ENCODE peak calls at places on chromosomes 2 and 18, in six cellular contexts. K is GM23338, H is cardiac fibroblast, Y is neural crest cell, L is colonic mucosa, V is A549. Q is an unnamed sample.
A peak's percentile ranks its signal among the peaks of the same experiment; 100 is the strongest.

GRCh38 chr18:6021341-6022088 is 126.2 kb upstream of the TMEM200C start:
- DNase-seq in K (no peak), H (no peak), Y (no peak), L (no peak), V (no peak), Q (no peak)

GRCh38 chr2:118604831-118605230 is 242.6 kb downstream of the EN1 start:
- DNase-seq in L (no peak), Y (no peak), K (no peak), H (no peak), V (no peak), Q (no peak)

GRCh38 chr2:172148246-172148645 is 45.5 kb upstream of the DLX2 start:
- DNase-seq in K (no peak), H (no peak), L (no peak), V (no peak), Y (no peak), Q (no peak)

GRCh38 chr2:121375621-121376159 is 90.7 kb upstream of the TFCP2L1 start:
- DNase-seq in H (peak; percentile 68), Y (no peak), L (no peak), V (no peak), K (no peak), Q (peak; percentile 79)

GRCh38 chr18:24470022-24470618 is 9.7 kb downstream of the HRH4 start:
- DNase-seq in H (no peak), Y (no peak), K (no peak), V (no peak), L (no peak), Q (no peak)

GRCh38 chr2:220687231-220687843 is 884.8 kb downstream of the EPHA4 start:
- DNase-seq in Y (peak; percentile 68), H (peak; percentile 58), V (peak; percentile 52), L (peak; percentile 69), K (peak; percentile 74), Q (peak; percentile 70)

GRCh38 chr18:56748698-56749268 is 97.6 kb downstream of the WDR7 start:
- DNase-seq in H (peak; percentile 67), Y (peak; percentile 8), L (no peak), V (peak; percentile 23), K (peak; percentile 64), Q (peak; percentile 72)

GRCh38 chr2:55102056-55102812 is 52.0 kb upstream of the RTN4 start:
- DNase-seq in Y (no peak), K (no peak), H (peak; percentile 97), V (no peak), L (no peak), Q (peak; percentile 94)

GRCh38 chr2:221289389-221289788 is 282.7 kb downstream of the EPHA4 start:
- DNase-seq in Y (no peak), K (no peak), H (no peak), V (no peak), L (no peak), Q (no peak)

GRCh38 chr2:101802329-101802728 is 104.8 kb downstream of the MAP4K4 start:
- DNase-seq in Y (no peak), V (peak; percentile 20), K (no peak), L (peak; percentile 70), H (no peak), Q (no peak)

GRCh38 chr2:235594041-235594440 is 100.2 kb downstream of the AGAP1 start:
- DNase-seq in V (peak; percentile 84), H (peak; percentile 92), K (peak; percentile 91), L (no peak), Y (no peak), Q (peak; percentile 95)

GRCh38 chr2:11409184-11409959 is 56.6 kb downstream of the E2F6 start:
- DNase-seq in H (no peak), K (no peak), L (no peak), V (no peak), Y (no peak), Q (no peak)

GRCh38 chr2:106124126-106124756 is 69.9 kb downstream of the UXS1 start:
- DNase-seq in L (no peak), V (no peak), Y (no peak), H (no peak), K (no peak), Q (no peak)

GRCh38 chr18:23585897-23586248 is 433 bp downstream of the NPC1 start:
- DNase-seq in Y (no peak), V (no peak), L (no peak), H (no peak), K (no peak), Q (no peak)

GRCh38 chr2:71788186-71788525 is 334.8 kb downstream of the DYSF start:
- DNase-seq in L (no peak), K (no peak), V (no peak), H (no peak), Y (no peak), Q (no peak)

GRCh38 chr2:20141056-20141762 is 83.7 kb downstream of the SDC1 start:
- DNase-seq in Y (no peak), V (peak; percentile 90), L (no peak), K (no peak), H (peak; percentile 96), Q (peak; percentile 78)

GRCh38 chr2:39435254-39435653 is 1.8 kb downstream of the MAP4K3 start:
- DNase-seq in K (peak; percentile 52), V (no peak), H (peak; percentile 38), Y (no peak), L (peak; percentile 24), Q (peak; percentile 36)

GRCh38 chr2:69358914-69359313 is 28.1 kb downstream of the GFPT1 start:
- DNase-seq in K (peak; percentile 15), Y (no peak), V (no peak), H (no peak), L (no peak), Q (no peak)

GRCh38 chr2:164794432-164795231 is 47.0 kb downstream of the COBLL1 start:
- DNase-seq in K (no peak), L (no peak), Y (no peak), H (peak; percentile 45), V (no peak), Q (peak; percentile 25)

GRCh38 chr18:49584431-49584830 is 22.6 kb downstream of the LIPG start:
- DNase-seq in L (no peak), H (no peak), Y (no peak), K (no peak), V (no peak), Q (no peak)

GRCh38 chr2:127575941-127576432 is 40.5 kb downstream of the MYO7B start:
- DNase-seq in H (peak; percentile 55), L (no peak), V (no peak), Y (no peak), K (no peak), Q (peak; percentile 6)

GRCh38 chr2:71801969-71802368 is 345.7 kb downstream of the CYP26B1 start:
- DNase-seq in Y (peak; percentile 20), H (peak; percentile 81), K (peak; percentile 87), V (peak; percentile 58), L (peak; percentile 65), Q (peak; percentile 77)

GRCh38 chr18:54388203-54389142 is 30.8 kb downstream of the C18orf54 start:
- DNase-seq in K (peak; percentile 90), H (peak; percentile 91), V (peak; percentile 62), L (peak; percentile 66), Y (no peak), Q (peak; percentile 91)

GRCh38 chr2:186984966-186985365 is 136.0 kb upstream of the ZSWIM2 start:
- DNase-seq in Y (no peak), H (no peak), L (no peak), V (no peak), K (no peak), Q (no peak)

GRCh38 chr2:113124181-113124961 is 3.0 kb upstream of the IL1RN start:
- DNase-seq in K (no peak), H (peak; percentile 31), L (no peak), Y (no peak), V (no peak), Q (peak; percentile 36)

GRCh38 chr2:218033590-218034496 is 31.0 kb upstream of the TNS1 start:
- DNase-seq in V (no peak), L (peak; percentile 17), H (no peak), K (peak; percentile 68), Y (no peak), Q (no peak)

GRCh38 chr2:65728477-65729180 is 296.2 kb upstream of the SPRED2 start:
- DNase-seq in H (no peak), V (no peak), Y (no peak), L (no peak), K (no peak), Q (no peak)

GRCh38 chr2:29261003-29261402 is 145.8 kb downstream of the CLIP4 start:
- DNase-seq in V (no peak), H (no peak), Y (no peak), K (no peak), L (no peak), Q (no peak)

GRCh38 chr2:23414106-23414505 is 29.1 kb downstream of the KLHL29 start:
- DNase-seq in L (no peak), V (no peak), H (no peak), Y (no peak), K (no peak), Q (no peak)
- TF ChIP-seq CTCF in L (no peak), V (no peak), H (no peak), Y (no peak), K (no peak), Q (no peak)

DNA sequence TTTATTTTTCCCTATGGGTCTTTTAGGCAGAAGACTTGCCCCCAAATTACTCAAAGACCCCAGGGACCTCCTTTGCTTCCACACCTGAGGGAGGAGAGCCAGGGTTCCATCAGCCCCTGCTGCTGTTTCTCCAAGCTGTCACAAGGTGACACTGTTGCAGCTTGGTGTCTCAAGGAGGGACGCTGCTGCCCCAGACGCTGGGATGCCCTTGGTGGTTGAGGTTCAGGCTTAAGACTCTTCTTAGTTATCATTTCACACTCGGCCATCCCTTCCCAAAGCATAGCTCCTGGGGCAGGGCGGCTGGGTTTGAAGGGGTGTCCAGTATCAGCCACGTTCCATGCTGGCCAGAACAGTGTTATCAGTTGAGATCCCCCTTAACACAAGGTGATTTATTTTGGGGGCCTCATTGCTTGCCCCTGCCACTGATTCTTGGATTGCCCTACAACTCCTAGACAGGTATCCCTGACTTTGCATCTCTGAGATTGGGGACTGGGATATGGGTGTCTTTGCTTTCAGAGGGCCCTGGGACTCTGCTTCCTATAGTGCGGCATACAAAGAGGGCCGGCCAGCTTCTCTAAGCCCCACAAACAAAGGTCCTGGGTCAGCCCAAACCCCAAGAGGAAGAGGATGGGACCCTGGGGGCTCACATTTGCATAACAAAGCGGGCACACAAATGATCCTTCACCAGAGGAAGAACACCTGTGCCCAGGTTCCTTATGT is 22.7 kb downstream of the GPR55 start:
- DNase-seq in Y (peak; percentile 40), L (peak; percentile 56), H (peak; percentile 76), V (peak; percentile 75), K (peak; percentile 89), Q (peak; percentile 86)
- TF ChIP-seq CTCF in Y (peak; percentile 77), L (peak; percentile 58), H (peak; percentile 89), V (peak; percentile 74), K (peak; percentile 93), Q (peak; percentile 97)

GRCh38 chr18:80241919-80242777 is 5.2 kb downstream of the PARD6G start:
- DNase-seq in L (no peak), K (no peak), Y (no peak), H (no peak), V (no peak), Q (no peak)
- TF ChIP-seq CTCF in L (no peak), K (no peak), Y (no peak), H (no peak), V (no peak), Q (no peak)

DNA sequence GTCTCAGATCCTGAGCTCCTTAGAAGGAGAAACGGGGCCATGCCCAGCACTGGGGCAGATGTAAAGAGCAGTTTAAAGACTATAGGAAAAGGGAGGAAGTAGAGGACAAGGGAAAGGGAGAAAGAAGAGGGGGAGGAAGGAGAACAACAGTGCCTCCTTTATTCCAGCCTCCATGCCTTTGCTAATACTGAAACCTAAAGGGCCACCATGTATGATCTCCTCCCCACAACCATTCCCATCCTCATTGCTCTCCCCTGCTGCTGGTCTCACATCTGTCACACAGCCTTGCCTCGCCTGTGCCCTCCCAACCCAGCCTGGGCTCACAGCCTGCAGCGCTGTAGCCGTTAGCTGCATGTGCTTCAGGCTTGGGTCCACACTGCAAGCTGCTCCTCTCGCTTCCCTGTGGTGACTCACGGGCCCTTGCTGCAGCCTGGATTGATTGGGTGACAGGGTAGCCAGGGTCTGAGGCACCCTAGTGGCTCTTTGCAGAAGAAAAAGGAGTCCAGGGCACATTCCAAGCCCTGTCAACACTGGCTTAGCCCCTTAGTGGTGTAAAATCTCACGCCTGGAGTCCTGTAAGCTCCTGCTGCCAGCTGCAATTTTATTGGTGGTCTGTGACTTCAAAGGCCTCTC is 281.9 kb downstream of the SRBD1 start:
- DNase-seq in K (no peak), Y (no peak), V (peak; percentile 23), L (no peak), H (peak; percentile 47), Q (peak; percentile 48)
- TF ChIP-seq CTCF in K (no peak), Y (no peak), V (no peak), L (no peak), H (no peak), Q (no peak)